ENCODE peak calls at places on chromosomes 12 and 14, in four cellular contexts. One of them, this sample, is unnamed.
A peak's percentile ranks its signal among the peaks of the same experiment; 100 is the strongest.

GRCh38 chr14:21102472-21103164 is 1.8 kb downstream of the TMEM253 start:
- DNase-seq in epithelial cell of esophagus: no peak
- DNase-seq in NCI-H510A: no peak
- DNase-seq in activated naive CD4-positive, alpha-beta T cell treated with anti-CD3 and anti-CD28 coated beads, Interleukin-2, amount 50 U/mL, for 16 hours: no peak
- DNase-seq in this sample: no peak

GRCh38 chr14:59283380-59283779 is 94.9 kb downstream of the DAAM1 start:
- DNase-seq in epithelial cell of esophagus: peak; percentile 89
- DNase-seq in NCI-H510A: no peak
- DNase-seq in activated naive CD4-positive, alpha-beta T cell treated with anti-CD3 and anti-CD28 coated beads, Interleukin-2, amount 50 U/mL, for 16 hours: no peak
- DNase-seq in this sample: no peak

GRCh38 chr12:113285679-113286645 is 48.9 kb downstream of the SLC8B1 start:
- DNase-seq in epithelial cell of esophagus: no peak
- DNase-seq in NCI-H510A: no peak
- DNase-seq in activated naive CD4-positive, alpha-beta T cell treated with anti-CD3 and anti-CD28 coated beads, Interleukin-2, amount 50 U/mL, for 16 hours: no peak
- DNase-seq in this sample: no peak

GRCh38 chr14:105894978-105895881 is 368.8 kb downstream of the TMEM121 start:
- DNase-seq in epithelial cell of esophagus: no peak
- DNase-seq in NCI-H510A: no peak
- DNase-seq in activated naive CD4-positive, alpha-beta T cell treated with anti-CD3 and anti-CD28 coated beads, Interleukin-2, amount 50 U/mL, for 16 hours: peak; percentile 4
- DNase-seq in this sample: peak; percentile 43

GRCh38 chr12:1083086-1083887 is 92.3 kb downstream of the ERC1 start:
- DNase-seq in epithelial cell of esophagus: no peak
- DNase-seq in NCI-H510A: no peak
- DNase-seq in activated naive CD4-positive, alpha-beta T cell treated with anti-CD3 and anti-CD28 coated beads, Interleukin-2, amount 50 U/mL, for 16 hours: no peak
- DNase-seq in this sample: no peak

GRCh38 chr14:76715927-76716200 is 45.4 kb upstream of the VASH1 start:
- DNase-seq in epithelial cell of esophagus: no peak
- DNase-seq in NCI-H510A: no peak
- DNase-seq in activated naive CD4-positive, alpha-beta T cell treated with anti-CD3 and anti-CD28 coated beads, Interleukin-2, amount 50 U/mL, for 16 hours: no peak
- DNase-seq in this sample: no peak

GRCh38 chr14:59897757-59898383 is 22.1 kb upstream of the LRRC9 start:
- DNase-seq in epithelial cell of esophagus: peak; percentile 48
- DNase-seq in NCI-H510A: peak; percentile 16
- DNase-seq in activated naive CD4-positive, alpha-beta T cell treated with anti-CD3 and anti-CD28 coated beads, Interleukin-2, amount 50 U/mL, for 16 hours: no peak
- DNase-seq in this sample: no peak

GRCh38 chr12:52398176-52398575 is 8.0 kb downstream of the KRT82 start:
- DNase-seq in epithelial cell of esophagus: no peak
- DNase-seq in NCI-H510A: no peak
- DNase-seq in activated naive CD4-positive, alpha-beta T cell treated with anti-CD3 and anti-CD28 coated beads, Interleukin-2, amount 50 U/mL, for 16 hours: no peak
- DNase-seq in this sample: no peak

GRCh38 chr14:74615735-74616134 is 3.7 kb upstream of the LTBP2 start:
- DNase-seq in epithelial cell of esophagus: no peak
- DNase-seq in NCI-H510A: no peak
- DNase-seq in activated naive CD4-positive, alpha-beta T cell treated with anti-CD3 and anti-CD28 coated beads, Interleukin-2, amount 50 U/mL, for 16 hours: no peak
- DNase-seq in this sample: no peak

GRCh38 chr14:100692859-100693558 is 33.7 kb upstream of the DLK1 start:
- DNase-seq in epithelial cell of esophagus: peak; percentile 99
- DNase-seq in NCI-H510A: peak; percentile 95
- DNase-seq in activated naive CD4-positive, alpha-beta T cell treated with anti-CD3 and anti-CD28 coated beads, Interleukin-2, amount 50 U/mL, for 16 hours: no peak
- DNase-seq in this sample: no peak

GRCh38 chr14:55638665-55639064 is 58.7 kb downstream of the KTN1 start:
- DNase-seq in epithelial cell of esophagus: no peak
- DNase-seq in NCI-H510A: no peak
- DNase-seq in activated naive CD4-positive, alpha-beta T cell treated with anti-CD3 and anti-CD28 coated beads, Interleukin-2, amount 50 U/mL, for 16 hours: no peak
- DNase-seq in this sample: no peak

GRCh38 chr12:6641131-6641530 is 5.4 kb upstream of the LPAR5 start:
- DNase-seq in epithelial cell of esophagus: no peak
- DNase-seq in NCI-H510A: no peak
- DNase-seq in activated naive CD4-positive, alpha-beta T cell treated with anti-CD3 and anti-CD28 coated beads, Interleukin-2, amount 50 U/mL, for 16 hours: no peak
- DNase-seq in this sample: no peak

GRCh38 chr12:25001311-25001710 is 52.4 kb upstream of the BCAT1 start:
- DNase-seq in epithelial cell of esophagus: no peak
- DNase-seq in NCI-H510A: no peak
- DNase-seq in activated naive CD4-positive, alpha-beta T cell treated with anti-CD3 and anti-CD28 coated beads, Interleukin-2, amount 50 U/mL, for 16 hours: no peak
- DNase-seq in this sample: no peak

This sample was measured in activated effector memory CD4-positive, alpha-beta T cell treated with anti-CD3 and anti-CD28 coated beads, Interleukin-2, amount 50 U/mL, for 16 hours.